ENCODE peak calls at places on chromosomes 5 and 9, in nine cellular contexts. V is AG04449; H is globus pallidus; C is activated T-cell treated with anti-CD3 and anti-CD28 coated beads for 24 hours; K is NCI-H187 treated with DMSO at 0.1 percent for 48 hours; N is kidney tubule cell; Q is activated naive CD8-positive, alpha-beta T cell treated with anti-CD3 and anti-CD28 coated beads, Interleukin-2, amount 50 U/mL, for 24 hours; M is sciatic nerve; A is T-helper 17 cell. U is an unnamed sample.

GRCh38 chr9:97388721-97389238 is 23.1 kb upstream of the TDRD7 start:
- DNase-seq in V (no peak), H (no peak), C (no peak), K (no peak), N (peak), Q (peak), M (no peak), A (no peak), U (peak)

GRCh38 chr9:89113851-89114250 is 64.8 kb downstream of the SHC3 start:
- DNase-seq in V (no peak), H (no peak), C (no peak), K (no peak), N (no peak), Q (no peak), M (no peak), A (no peak), U (no peak)

GRCh38 chr5:179819296-179820126 is 1.2 kb upstream of the SQSTM1 start:
- DNase-seq in V (no peak), H (peak), C (no peak), K (no peak), N (peak), Q (peak), M (peak), A (peak), U (peak)

GRCh38 chr9:134344068-134344820 is 18.0 kb downstream of the RXRA start:
- DNase-seq in V (no peak), H (no peak), C (peak), K (no peak), N (no peak), Q (peak), M (no peak), A (no peak), U (no peak)

GRCh38 chr5:36690041-36690941 is 83.9 kb downstream of the SLC1A3 start:
- DNase-seq in V (no peak), H (peak), C (peak), K (no peak), N (peak), Q (peak), M (peak), A (peak), U (peak)

GRCh38 chr5:112915831-112916230 is 6.2 kb downstream of the REEP5 start:
- DNase-seq in V (no peak), H (no peak), C (no peak), K (no peak), N (no peak), Q (no peak), M (no peak), A (no peak), U (no peak)

GRCh38 chr9:137298401-137298982 is 3.6 kb downstream of the NRARP start:
- DNase-seq in V (no peak), H (no peak), C (no peak), K (no peak), N (no peak), Q (no peak), M (no peak), A (no peak), U (no peak)

GRCh38 chr5:156947933-156948332 is 15.1 kb downstream of the TIMD4 start:
- DNase-seq in V (no peak), H (no peak), C (no peak), K (no peak), N (no peak), Q (no peak), M (no peak), A (no peak), U (no peak)

GRCh38 chr5:35082530-35082929 is 34.8 kb upstream of the AGXT2 start:
- DNase-seq in V (no peak), H (no peak), C (no peak), K (no peak), N (no peak), Q (no peak), M (no peak), A (no peak), U (no peak)

GRCh38 chr5:161420526-161420925 is 126.0 kb downstream of the GABRB2 start:
- DNase-seq in V (no peak), H (no peak), C (no peak), K (no peak), N (no peak), Q (no peak), M (no peak), A (no peak), U (no peak)

GRCh38 chr5:75510836-75511434 is 494 bp downstream of the CERT1 start:
- DNase-seq in V (no peak), H (peak), C (peak), K (no peak), N (peak), Q (peak), M (peak), A (peak), U (peak)

GRCh38 chr5:107213025-107213424 is 457.7 kb downstream of the EFNA5 start:
- DNase-seq in V (no peak), H (no peak), C (no peak), K (no peak), N (no peak), Q (no peak), M (no peak), A (no peak), U (no peak)

GRCh38 chr5:74127377-74128338 is 501.7 kb downstream of the ARHGEF28 start:
- DNase-seq in V (no peak), H (no peak), C (no peak), K (no peak), N (peak), Q (no peak), M (no peak), A (no peak), U (no peak)

GRCh38 chr5:88145603-88146467 is 122.8 kb downstream of the TMEM161B start:
- DNase-seq in V (no peak), H (peak), C (no peak), K (no peak), N (peak), Q (no peak), M (no peak), A (no peak), U (no peak)